ENCODE peak calls at places on chromosomes 11 and 22, in four cellular contexts. S is tibial artery, E is left ventricle myocardium inferior, U is PC-3. K is an unnamed sample.

GRCh38 chr11:7673724-7674434 is 579 bp upstream of the CYB5R2 start:
- DNase-seq in S (no peak), E (no peak), U (no peak), K (no peak)

GRCh38 chr22:49295465-49295743 is 532.3 kb downstream of the BRD1 start:
- DNase-seq in S (peak; percentile 42), E (no peak), U (no peak), K (peak; percentile 3)

GRCh38 chr11:62889484-62890437 is 9.1 kb downstream of the SLC3A2 start:
- DNase-seq in S (no peak), E (no peak), U (peak; percentile 42), K (peak; percentile 62)

GRCh38 chr11:68120212-68121066 is 749 bp downstream of the CHKA start:
- DNase-seq in S (peak; percentile 82), E (peak; percentile 52), U (peak; percentile 47), K (peak; percentile 71)

GRCh38 chr22:50612715-50613221 is 12.2 kb downstream of the MAPK8IP2 start:
- DNase-seq in S (peak; percentile 48), E (no peak), U (no peak), K (no peak)

GRCh38 chr11:61027141-61027840 is 55.8 kb downstream of the CD6 start:
- DNase-seq in S (no peak), E (no peak), U (no peak), K (no peak)

GRCh38 chr11:73184953-73185671 is 33.0 kb upstream of the P2RY2 start:
- DNase-seq in S (peak; percentile 86), E (peak; percentile 68), U (peak; percentile 95), K (peak; percentile 78)

GRCh38 chr22:27088026-27088425 is 430.6 kb downstream of the MIAT start:
- DNase-seq in S (no peak), E (no peak), U (no peak), K (no peak)

GRCh38 chr11:65607614-65608426 is 6.2 kb downstream of the MAP3K11 start:
- DNase-seq in S (peak; percentile 64), E (no peak), U (no peak), K (no peak)
- H3K36me3 ChIP-seq in S (peaks cover 41% of the 10 kb centered on the region), E (peaks cover 87% of the 10 kb centered on the region), U (peaks cover 21% of the 10 kb centered on the region), K (no peaks in the 10 kb centered on the region)

GRCh38 chr11:3357302-3357701 is 21.6 kb downstream of the ZNF195 start:
- DNase-seq in S (no peak), E (no peak), U (no peak), K (no peak)
- H3K9me3 ChIP-seq in S (peaks cover 55% of the 10 kb centered on the region), E (peaks cover 100% of the 10 kb centered on the region), U (peaks cover 34% of the 10 kb centered on the region), K (no peaks in the 10 kb centered on the region)

DNA sequence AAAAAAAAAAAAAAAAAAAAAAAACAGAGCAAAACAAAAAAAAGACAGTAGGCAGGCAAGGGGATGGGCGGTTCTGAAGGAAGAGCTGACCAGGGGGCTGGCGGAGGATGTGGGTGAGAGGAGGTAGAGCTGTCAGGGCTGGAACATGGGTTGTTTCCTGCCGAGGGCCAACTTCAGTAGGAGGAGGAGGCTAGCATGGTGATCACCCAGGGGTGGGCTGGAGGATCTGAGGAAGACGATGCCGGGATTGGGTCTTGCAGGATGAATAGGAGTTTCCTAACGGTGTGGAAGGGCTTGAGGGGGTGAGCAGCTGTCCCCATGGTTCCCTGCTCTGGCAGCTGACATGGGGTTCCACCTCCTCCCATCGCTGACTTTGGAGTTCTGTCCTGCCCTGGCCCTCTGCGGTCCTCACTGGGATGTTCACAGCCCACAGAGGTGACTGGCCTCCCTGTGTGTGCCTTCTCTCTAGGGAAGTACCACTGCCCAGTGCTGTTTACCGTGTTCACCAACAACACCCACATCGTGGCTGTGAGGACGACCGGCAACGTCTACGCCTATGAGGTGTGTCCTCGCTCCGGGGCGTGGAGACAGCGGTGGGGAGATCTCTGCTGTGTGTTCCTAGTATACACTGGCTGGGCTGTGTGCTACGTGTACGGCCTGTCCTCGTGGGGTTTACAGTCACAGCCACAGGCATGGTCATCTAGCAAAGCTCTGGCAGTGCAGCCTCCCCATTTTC is 15.2 kb downstream of the PPIL2 start:
- DNase-seq in S (no peak), E (no peak), U (no peak), K (no peak)
- H3K36me3 ChIP-seq in S (peaks cover 45% of the 10 kb centered on the region), E (peaks cover 51% of the 10 kb centered on the region), U (no peaks in the 10 kb centered on the region), K (peaks cover 54% of the 10 kb centered on the region)

GRCh38 chr11:48210052-48210451 is 6.6 kb upstream of the OR4B1 start:
- DNase-seq in S (no peak), E (no peak), U (peak; percentile 35), K (no peak)

GRCh38 chr11:48207881-48208280 is 8.7 kb upstream of the OR4B1 start:
- DNase-seq in S (no peak), E (no peak), U (no peak), K (no peak)
- H3K9me3 ChIP-seq in S (no peaks in the 10 kb centered on the region), E (no peaks in the 10 kb centered on the region), U (no peaks in the 10 kb centered on the region), K (no peaks in the 10 kb centered on the region)

DNA sequence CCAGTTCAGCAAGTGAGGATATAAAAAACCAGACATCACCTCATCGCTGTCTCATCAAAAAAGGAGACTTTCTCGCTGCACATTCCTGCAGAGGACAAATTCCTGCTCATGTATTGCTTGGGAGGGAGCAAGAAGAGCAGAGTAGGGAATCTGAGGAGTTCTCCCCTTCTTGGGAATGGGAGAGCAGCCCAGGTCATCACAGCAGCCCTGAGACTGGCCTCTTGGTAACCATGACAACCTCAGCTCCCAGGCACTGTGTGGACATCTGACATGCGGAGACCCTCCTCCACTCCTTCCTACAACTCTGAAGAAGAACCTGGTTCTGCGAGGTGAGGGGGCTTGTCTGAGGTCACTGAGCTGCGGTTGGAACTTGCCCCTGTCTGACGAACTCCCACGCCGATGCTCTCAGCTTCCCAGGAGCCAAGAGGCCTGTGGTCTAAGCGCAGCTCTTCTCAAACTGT is 17.9 kb downstream of the RFPL1 start:
- DNase-seq in S (peak; percentile 34), E (no peak), U (no peak), K (no peak)
- H3K36me3 ChIP-seq in S (no peaks in the 10 kb centered on the region), E (no peaks in the 10 kb centered on the region), U (no peaks in the 10 kb centered on the region), K (no peaks in the 10 kb centered on the region)

GRCh38 chr11:123783536-123783935 is 22.6 kb downstream of the OR6M1 start:
- DNase-seq in S (no peak), E (no peak), U (no peak), K (no peak)
- H3K9me3 ChIP-seq in S (no peaks in the 10 kb centered on the region), E (peaks cover 4% of the 10 kb centered on the region), U (no peaks in the 10 kb centered on the region), K (no peaks in the 10 kb centered on the region)

GRCh38 chr11:72010529-72011233 is 12.0 kb downstream of the IL18BP start:
- DNase-seq in S (no peak), E (no peak), U (no peak), K (peak; percentile 67)

GRCh38 chr11:72012897-72013721 is 14.4 kb downstream of the IL18BP start:
- DNase-seq in S (peak; percentile 80), E (peak; percentile 75), U (peak; percentile 39), K (peak; percentile 77)

GRCh38 chr11:72014761-72015320 is 16.1 kb downstream of the IL18BP start:
- DNase-seq in S (no peak), E (no peak), U (no peak), K (no peak)

GRCh38 chr11:72013765-72014711 is 15.3 kb downstream of the IL18BP start:
- DNase-seq in S (peak; percentile 66), E (no peak), U (no peak), K (peak; percentile 40)

GRCh38 chr11:72012091-72012630 is 13.5 kb downstream of the IL18BP start:
- DNase-seq in S (no peak), E (no peak), U (no peak), K (no peak)
- H3K36me3 ChIP-seq in S (peaks cover 100% of the 10 kb centered on the region), E (peaks cover 98% of the 10 kb centered on the region), U (peaks cover 83% of the 10 kb centered on the region), K (peaks cover 100% of the 10 kb centered on the region)

GRCh38 chr11:100817620-100818019 is 130.5 kb downstream of the ARHGAP42 start:
- DNase-seq in S (no peak), E (no peak), U (no peak), K (no peak)
- H3K9me3 ChIP-seq in S (no peaks in the 10 kb centered on the region), E (peaks cover 6% of the 10 kb centered on the region), U (no peaks in the 10 kb centered on the region), K (no peaks in the 10 kb centered on the region)

GRCh38 chr22:36316419-36316818 is 63.5 kb downstream of the APOL1 start:
- DNase-seq in S (no peak), E (no peak), U (no peak), K (no peak)

GRCh38 chr22:36317658-36318271 is 64.8 kb downstream of the APOL1 start:
- DNase-seq in S (no peak), E (no peak), U (no peak), K (no peak)

GRCh38 chr22:36311386-36312085 is 58.6 kb downstream of the APOL1 start:
- DNase-seq in S (no peak), E (no peak), U (peak; percentile 48), K (no peak)

GRCh38 chr22:36318442-36318841 is 65.5 kb downstream of the APOL1 start:
- DNase-seq in S (no peak), E (no peak), U (no peak), K (no peak)

DNA sequence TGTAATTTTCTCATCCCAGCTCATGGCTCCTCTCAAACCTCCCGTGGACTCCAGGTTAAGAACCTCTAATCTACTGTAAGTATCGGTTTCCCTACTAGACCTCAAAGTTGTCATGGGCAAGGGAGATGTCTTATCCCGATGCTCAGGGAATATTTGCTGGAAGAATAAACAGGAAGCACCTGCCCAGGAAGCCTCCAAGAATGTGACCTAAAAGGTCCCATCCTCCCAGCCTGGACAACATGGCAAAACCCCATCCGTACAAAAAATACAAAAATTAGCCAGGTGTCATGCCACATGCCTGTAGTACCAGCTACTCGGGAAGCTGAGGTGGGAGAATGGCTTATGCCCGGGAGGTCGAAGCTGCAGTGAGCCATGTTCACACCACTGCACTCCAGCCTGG is 62.4 kb downstream of the APOL1 start:
- DNase-seq in S (no peak), E (no peak), U (no peak), K (no peak)
- H3K36me3 ChIP-seq in S (peaks cover 99% of the 10 kb centered on the region), E (peaks cover 100% of the 10 kb centered on the region), U (peaks cover 73% of the 10 kb centered on the region), K (no peaks in the 10 kb centered on the region)